ENCODE peak calls at places on chromosomes 2 and 18, in ten cellular contexts. L is fibroblast of lung; B is thoracic aorta; I is epithelial cell of esophagus; D is dorsolateral prefrontal cortex; G is HFF-Myc; X is mammary epithelial cell; P is tibial artery; T is astrocyte of the spinal cord; V is CD8-positive, alpha-beta T cell. H is an unnamed sample.

GRCh38 chr2:59383473-59383872 is 1142.3 kb upstream of the FANCL start:
- DNase-seq in L (no peak), B (no peak), I (no peak), D (no peak), G (no peak), X (no peak), P (no peak), T (no peak), V (no peak), H (no peak)

GRCh38 chr2:168587302-168587701 is 131.2 kb downstream of the CERS6 start:
- DNase-seq in L (peak; percentile 67), B (no peak), I (no peak), D (no peak), G (no peak), X (no peak), P (no peak), T (no peak), V (no peak), H (no peak)

GRCh38 chr2:86441789-86442641 is 844 bp downstream of the KDM3A start:
- DNase-seq in L (peak; percentile 65), B (peak; percentile 16), I (peak; percentile 69), D (peak; percentile 45), G (no peak), X (peak; percentile 46), P (peak; percentile 65), T (peak; percentile 58), V (peak; percentile 82), H (peak; percentile 58)

GRCh38 chr2:27020337-27020948 is 12.3 kb upstream of the TMEM214 start:
- DNase-seq in L (no peak), B (no peak), I (no peak), D (no peak), G (no peak), X (no peak), P (no peak), T (no peak), V (no peak), H (no peak)

GRCh38 chr2:11753452-11753885 is 7.0 kb downstream of the LPIN1 start:
- DNase-seq in L (peak; percentile 58), B (no peak), I (peak; percentile 62), D (no peak), G (no peak), X (peak; percentile 51), P (no peak), T (peak; percentile 19), V (no peak), H (no peak)

GRCh38 chr2:197620113-197620512 is 55.3 kb downstream of the RFTN2 start:
- DNase-seq in L (no peak), B (no peak), I (no peak), D (no peak), G (no peak), X (no peak), P (no peak), T (no peak), V (no peak), H (no peak)

GRCh38 chr2:121974919-121975654 is 219.6 kb downstream of the TSN start:
- DNase-seq in L (peak; percentile 54), B (no peak), I (peak; percentile 72), D (peak; percentile 47), G (peak; percentile 50), X (peak; percentile 63), P (peak; percentile 50), T (peak; percentile 68), V (peak; percentile 60), H (peak; percentile 37)

GRCh38 chr2:233565685-233566140 is 869 bp downstream of the USP40 start:
- DNase-seq in L (no peak), B (no peak), I (no peak), D (no peak), G (no peak), X (no peak), P (no peak), T (no peak), V (no peak), H (no peak)

GRCh38 chr18:26549486-26550435 is 1.4 kb upstream of the KCTD1 start:
- DNase-seq in L (peak; percentile 77), B (no peak), I (peak; percentile 75), D (peak; percentile 72), G (peak; percentile 47), X (peak; percentile 86), P (peak; percentile 59), T (peak; percentile 71), V (no peak), H (peak; percentile 24)

GRCh38 chr2:101253713-101254085 is 1.0 kb downstream of the CNOT11 start:
- DNase-seq in L (no peak), B (no peak), I (peak; percentile 7), D (no peak), G (no peak), X (no peak), P (no peak), T (peak; percentile 15), V (no peak), H (no peak)

GRCh38 chr2:217846321-217846743 is 156.5 kb downstream of the TNS1 start:
- DNase-seq in L (no peak), B (no peak), I (peak; percentile 42), D (no peak), G (no peak), X (peak; percentile 28), P (peak; percentile 72), T (no peak), V (no peak), H (peak; percentile 51)

GRCh38 chr2:5164806-5165525 is 527.2 kb upstream of the SOX11 start:
- DNase-seq in L (peak; percentile 94), B (no peak), I (peak; percentile 96), D (no peak), G (no peak), X (peak; percentile 90), P (no peak), T (peak; percentile 94), V (no peak), H (no peak)

GRCh38 chr2:38959938-38960608 is 70.4 kb downstream of the ARHGEF33 start:
- DNase-seq in L (peak; percentile 91), B (peak; percentile 25), I (peak; percentile 90), D (no peak), G (peak; percentile 20), X (peak; percentile 76), P (peak; percentile 69), T (peak; percentile 88), V (peak; percentile 58), H (peak; percentile 23)

GRCh38 chr2:179936654-179937053 is 70.4 kb downstream of the CWC22 start:
- DNase-seq in L (no peak), B (no peak), I (peak; percentile 53), D (no peak), G (no peak), X (peak; percentile 22), P (no peak), T (no peak), V (no peak), H (no peak)

GRCh38 chr18:3305354-3305762 is 43.4 kb downstream of the MYL12B start:
- DNase-seq in L (peak; percentile 99), B (no peak), I (peak; percentile 99), D (no peak), G (peak; percentile 96), X (peak; percentile 98), P (no peak), T (peak; percentile 98), V (no peak), H (no peak)

DNA sequence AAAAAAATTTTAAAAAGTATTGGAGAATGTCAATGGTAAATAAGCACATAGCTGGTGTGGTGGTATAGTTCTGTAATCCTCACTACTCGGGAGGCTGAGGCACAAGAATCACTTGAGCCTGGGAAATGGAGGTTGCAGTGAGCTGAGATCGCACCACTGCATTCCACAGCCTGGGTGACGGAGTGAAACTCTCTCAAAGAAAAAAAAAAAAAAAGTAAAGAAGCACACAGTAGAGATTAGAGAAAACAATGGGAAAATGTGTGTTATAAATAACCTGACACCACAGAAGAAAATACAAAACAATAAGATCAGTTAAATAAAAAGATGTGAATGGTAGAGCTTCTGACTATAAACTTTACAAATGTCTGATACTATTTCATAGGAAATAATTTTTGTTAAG is 163.7 kb upstream of the WDSUB1 start:
- DNase-seq in L (no peak), B (no peak), I (no peak), D (no peak), G (no peak), X (no peak), P (no peak), T (no peak), V (no peak), H (no peak)
- H3K4me3 ChIP-seq in L (no peak overlapping the region), B (no peak overlapping the region), I (no peak overlapping the region), D (no peak overlapping the region), G (no peak overlapping the region), X (no peak overlapping the region), P (no peak overlapping the region), T (no peak overlapping the region), V (no peak overlapping the region), H (no peak overlapping the region)

GRCh38 chr2:231104115-231104713 is 20.6 kb downstream of the HTR2B start:
- DNase-seq in L (peak; percentile 48), B (peak; percentile 11), I (peak; percentile 61), D (peak; percentile 50), G (peak; percentile 70), X (peak; percentile 31), P (peak; percentile 76), T (peak; percentile 79), V (peak; percentile 62), H (peak; percentile 54)
- TF ChIP-seq CTCF in L (peak; percentile 90), B (peak; percentile 85), I (peak; percentile 89), D (peak; percentile 78), G (peak; percentile 76), X (peak; percentile 82), P (peak; percentile 90), T (peak; percentile 85), V (peak; percentile 73), H (no peak)

GRCh38 chr2:120205901-120206581 is 17.2 kb downstream of the TMEM185B start:
- DNase-seq in L (no peak), B (no peak), I (peak; percentile 15), D (no peak), G (no peak), X (no peak), P (no peak), T (no peak), V (no peak), H (peak; percentile 83)

GRCh38 chr2:120204022-120204405 is 19.2 kb downstream of the TMEM185B start:
- DNase-seq in L (no peak), B (no peak), I (no peak), D (no peak), G (no peak), X (no peak), P (no peak), T (no peak), V (no peak), H (no peak)

GRCh38 chr2:120203341-120204021 is 19.7 kb downstream of the TMEM185B start:
- DNase-seq in L (no peak), B (no peak), I (no peak), D (no peak), G (no peak), X (peak; percentile 12), P (no peak), T (no peak), V (no peak), H (no peak)

GRCh38 chr2:120204417-120204816 is 18.8 kb downstream of the TMEM185B start:
- DNase-seq in L (no peak), B (no peak), I (no peak), D (no peak), G (no peak), X (no peak), P (no peak), T (no peak), V (no peak), H (no peak)

GRCh38 chr2:120204945-120205670 is 18.1 kb downstream of the TMEM185B start:
- DNase-seq in L (no peak), B (no peak), I (no peak), D (no peak), G (no peak), X (no peak), P (no peak), T (no peak), V (no peak), H (no peak)
- H3K4me3 ChIP-seq in L (no peak overlapping the region), B (no peak overlapping the region), I (no peak overlapping the region), D (no peak overlapping the region), G (no peak overlapping the region), X (no peak overlapping the region), P (no peak overlapping the region), T (no peak overlapping the region), V (no peak overlapping the region), H (no peak overlapping the region)

GRCh38 chr2:172462393-172463381 is 35.3 kb downstream of the ITGA6 start:
- DNase-seq in L (no peak), B (no peak), I (peak; percentile 58), D (no peak), G (no peak), X (peak; percentile 83), P (no peak), T (no peak), V (peak; percentile 78), H (no peak)
- TF ChIP-seq CTCF in L (no peak), B (no peak), I (no peak), D (peak; percentile 11), G (no peak), X (no peak), P (no peak), T (no peak), V (peak; percentile 14), H (no peak)

H was measured in lower leg skin.